ENCODE peak calls at places on chromosomes 2 and 18, in four cellular contexts. F is stimulated activated naive B cell treated with anti-CD40 and anti-IgM and Interleukin-4, amounts not matched to agents 10 μg/mL and 1 μg/mL and 100 μg/mL, for 72 hours; M is Right ventricle myocardium superior; A is activated T-cell treated with anti-CD3 and anti-CD28 coated beads, Interleukin-2, amount 50 U/mL, for 4 hours. U is an unnamed sample.

GRCh38 chr2:196993617-196994016 is 67.1 kb upstream of the PGAP1 start:
- ATAC-seq in F (no peak), M (no peak), A (no peak), U (no peak)

GRCh38 chr2:2635025-2635528 is 304.0 kb upstream of the MYT1L start:
- ATAC-seq in F (no peak), M (no peak), A (no peak), U (no peak)

GRCh38 chr18:13470555-13471494 is 252.3 kb downstream of the LDLRAD4 start:
- ATAC-seq in F (no peak), M (peak; percentile 96), A (no peak), U (no peak)

GRCh38 chr18:36624451-36625167 is 204.2 kb downstream of the TPGS2 start:
- ATAC-seq in F (no peak), M (peak; percentile 57), A (no peak), U (no peak)

GRCh38 chr2:232286011-232286868 is 92.3 kb upstream of the ALPP start:
- ATAC-seq in F (no peak), M (no peak), A (no peak), U (no peak)

GRCh38 chr2:83873110-83873509 is 586.0 kb downstream of the SUCLG1 start:
- ATAC-seq in F (no peak), M (no peak), A (no peak), U (no peak)

GRCh38 chr2:241514986-241515737 is 6.8 kb upstream of the STK25 start:
- ATAC-seq in F (no peak), M (no peak), A (peak; percentile 51), U (peak; percentile 51)

GRCh38 chr2:218081063-218081462 is 12.0 kb downstream of the RUFY4 start:
- ATAC-seq in F (peak; percentile 99), M (no peak), A (no peak), U (no peak)

GRCh38 chr2:155266579-155266978 is 568.1 kb downstream of the KCNJ3 start:
- ATAC-seq in F (peak; percentile 31), M (no peak), A (no peak), U (no peak)

GRCh38 chr18:8962192-8962772 is 140.2 kb upstream of the NDUFV2 start:
- ATAC-seq in F (no peak), M (no peak), A (no peak), U (no peak)

GRCh38 chr2:226514895-226515294 is 284.7 kb downstream of the IRS1 start:
- ATAC-seq in F (no peak), M (no peak), A (no peak), U (no peak)

GRCh38 chr2:196677404-196677803 is 37.9 kb downstream of the CCDC150 start:
- ATAC-seq in F (no peak), M (no peak), A (no peak), U (no peak)

GRCh38 chr2:16553222-16553621 is 112.4 kb downstream of the CYRIA start:
- ATAC-seq in F (peak; percentile 38), M (peak; percentile 63), A (no peak), U (no peak)

GRCh38 chr18:63119647-63120046 is 199.9 kb downstream of the BCL2 start:
- ATAC-seq in F (peak; percentile 50), M (peak; percentile 73), A (peak; percentile 60), U (peak; percentile 62)

GRCh38 chr2:191318729-191319078 is 73.5 kb downstream of the MYO1B start:
- ATAC-seq in F (peak; percentile 25), M (peak; percentile 47), A (no peak), U (no peak)

GRCh38 chr2:12715258-12715865 is 1.4 kb upstream of the TRIB2 start:
- ATAC-seq in F (no peak), M (peak; percentile 1), A (no peak), U (no peak)

GRCh38 chr2:65722028-65722427 is 289.6 kb upstream of the SPRED2 start:
- ATAC-seq in F (no peak), M (peak; percentile 92), A (no peak), U (no peak)

GRCh38 chr2:221293949-221294736 is 278.0 kb downstream of the EPHA4 start:
- ATAC-seq in F (peak; percentile 39), M (no peak), A (no peak), U (no peak)

GRCh38 chr18:22346342-22346967 is 71.3 kb downstream of the CTAGE1 start:
- ATAC-seq in F (no peak), M (peak; percentile 5), A (no peak), U (no peak)

GRCh38 chr2:241469746-241470145 is 38.6 kb downstream of the STK25 start:
- ATAC-seq in F (no peak), M (no peak), A (no peak), U (no peak)

GRCh38 chr2:233062946-233063268 is 2.8 kb downstream of the INPP5D start:
- ATAC-seq in F (peak; percentile 2), M (no peak), A (no peak), U (no peak)

GRCh38 chr2:201965550-201965949 is 68.1 kb upstream of the FZD7 start:
- ATAC-seq in F (no peak), M (no peak), A (no peak), U (no peak)

GRCh38 chr2:16635796-16636699 is 29.6 kb downstream of the CYRIA start:
- ATAC-seq in F (peak; percentile 71), M (peak; percentile 40), A (no peak), U (no peak)

GRCh38 chr18:44637210-44638051 is 43.3 kb upstream of the SETBP1 start:
- ATAC-seq in F (peak; percentile 68), M (no peak), A (peak; percentile 48), U (peak; percentile 84)

GRCh38 chr18:64295839-64296238 is 147.0 kb upstream of the LINC00305 start:
- ATAC-seq in F (no peak), M (no peak), A (no peak), U (no peak)

GRCh38 chr18:55324166-55324565 is 263.8 kb downstream of the TCF4 start:
- ATAC-seq in F (no peak), M (no peak), A (no peak), U (no peak)

GRCh38 chr2:109647636-109648035 is 33.5 kb downstream of the SOWAHC start:
- ATAC-seq in F (no peak), M (no peak), A (no peak), U (no peak)

GRCh38 chr2:36359006-36359580 is 3.5 kb downstream of the CRIM1 start:
- ATAC-seq in F (no peak), M (no peak), A (no peak), U (no peak)

GRCh38 chr2:101375653-101376052 is 11.7 kb downstream of the CREG2 start:
- ATAC-seq in F (no peak), M (peak; percentile 72), A (no peak), U (no peak)

GRCh38 chr2:47645246-47645645 is 137.7 kb upstream of the MSH6 start:
- ATAC-seq in F (no peak), M (no peak), A (no peak), U (no peak)

GRCh38 chr2:63124209-63124608 is 73.6 kb downstream of the OTX1 start:
- ATAC-seq in F (peak; percentile 83), M (no peak), A (no peak), U (no peak)

GRCh38 chr18:70301667-70302066 is 12.8 kb downstream of the SOCS6 start:
- ATAC-seq in F (no peak), M (no peak), A (no peak), U (no peak)

GRCh38 chr2:148614332-148615049 is 30.1 kb upstream of the EPC2 start:
- ATAC-seq in F (peak; percentile 92), M (peak; percentile 80), A (peak; percentile 76), U (peak; percentile 92)

GRCh38 chr2:135164431-135164830 is 112.3 kb downstream of the RAB3GAP1 start:
- ATAC-seq in F (no peak), M (no peak), A (no peak), U (no peak)

GRCh38 chr2:75403991-75404428 is 156.7 kb downstream of the EVA1A start:
- ATAC-seq in F (peak; percentile 82), M (peak; percentile 64), A (peak; percentile 60), U (peak; percentile 42)

GRCh38 chr2:167823066-167823465 is 424.3 kb downstream of the STK39 start:
- ATAC-seq in F (no peak), M (no peak), A (no peak), U (no peak)